ENCODE peak calls at places on chromosomes 16 and 17, in six cellular contexts. F is HepG2, D is H1, S is GM12892, K is GM12878, A is K562. T is an unnamed sample.

GRCh38 chr16:53864819-53865491 is 161.0 kb downstream of the FTO start:
- DNase-seq in F (peak; percentile 25), D (no peak), S (no peak), K (no peak), A (no peak), T (no peak)

GRCh38 chr17:58527306-58527705 is 12.9 kb upstream of the MTMR4 start:
- DNase-seq in F (no peak), D (no peak), S (no peak), K (no peak), A (no peak), T (no peak)

GRCh38 chr17:51351090-51351489 is 90.7 kb downstream of the UTP18 start:
- DNase-seq in F (no peak), D (no peak), S (no peak), K (no peak), A (no peak), T (no peak)

GRCh38 chr17:3659541-3660111 is 8.8 kb downstream of the TAX1BP3 start:
- DNase-seq in F (no peak), D (no peak), S (no peak), K (no peak), A (peak; percentile 35), T (no peak)

GRCh38 chr17:78798695-78799559 is 16.9 kb upstream of the CYTH1 start:
- DNase-seq in F (peak; percentile 50), D (no peak), S (no peak), K (no peak), A (no peak), T (no peak)

GRCh38 chr16:68284847-68285246 is 20.5 kb downstream of the SLC7A6 start:
- DNase-seq in F (no peak), D (no peak), S (no peak), K (peak; percentile 66), A (no peak), T (no peak)

GRCh38 chr16:53768593-53768992 is 64.6 kb downstream of the FTO start:
- DNase-seq in F (no peak), D (no peak), S (no peak), K (no peak), A (no peak), T (no peak)

GRCh38 chr16:7090628-7091115 is 242.0 kb upstream of the RBFOX1 start:
- DNase-seq in F (no peak), D (no peak), S (no peak), K (no peak), A (no peak), T (no peak)

GRCh38 chr16:4271176-4272113 is 1.4 kb downstream of the TFAP4 start:
- DNase-seq in F (peak; percentile 91), D (no peak), S (peak; percentile 90), K (peak; percentile 52), A (peak; percentile 87), T (peak; percentile 88)
- TF ChIP-seq POLR2A in F (peak; percentile 70), D (peak; percentile 88), S (peak; percentile 67), K (peak; percentile 76), A (peak; percentile 83), T (peak; percentile 50)

GRCh38 chr17:39722965-39723848 is 7.1 kb downstream of the MIEN1 start:
- DNase-seq in F (no peak), D (no peak), S (no peak), K (no peak), A (peak; percentile 96), T (no peak)
- TF ChIP-seq TAF1 in F (no peak), D (no peak), S (no peak), K (no peak), A (peak; percentile 64), T (no peak)

DNA sequence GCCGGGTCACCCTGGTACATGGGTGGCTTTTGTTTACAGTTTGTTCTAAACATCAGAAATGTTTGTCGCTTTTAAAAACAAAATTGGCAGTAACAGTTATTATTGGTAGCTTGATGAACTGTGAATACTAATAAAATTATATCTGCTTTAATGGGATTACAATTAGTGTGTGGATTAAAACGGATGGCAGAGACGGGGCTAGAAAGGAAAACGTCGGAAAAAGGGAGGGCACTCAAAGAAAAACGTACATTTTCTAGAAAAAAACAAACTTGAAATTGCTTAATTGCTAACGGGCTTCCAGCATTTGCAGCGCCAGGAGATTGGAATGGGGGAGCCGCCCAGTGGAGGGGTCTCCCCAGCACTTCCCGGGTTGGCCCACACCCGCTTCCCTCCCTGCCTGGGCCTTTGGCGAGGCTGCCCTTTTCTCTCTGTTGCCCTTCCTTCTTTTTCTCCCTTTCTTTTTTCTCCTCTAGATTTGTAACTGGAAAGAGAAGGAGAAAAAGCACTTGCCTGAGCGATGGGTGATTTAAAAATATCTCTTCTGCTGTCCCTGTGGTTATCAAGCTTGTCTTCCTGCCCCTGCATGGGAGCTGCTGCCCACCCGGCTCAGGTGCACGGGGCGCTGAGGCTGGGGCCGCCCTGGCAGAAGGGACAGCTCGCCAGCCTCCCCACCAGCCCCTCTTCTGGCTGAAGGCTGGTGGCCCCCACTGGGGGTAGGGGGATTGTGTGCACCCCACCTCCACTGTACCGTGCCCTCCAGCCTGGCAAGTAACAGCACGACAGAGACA is 5.9 kb downstream of the BAHCC1 start:
- DNase-seq in F (no peak), D (no peak), S (no peak), K (no peak), A (no peak), T (no peak)
- TF ChIP-seq POLR2AphosphoS5 in F (no peak), D (no peak), S (no peak), K (no peak), A (no peak), T (no peak)

DNA sequence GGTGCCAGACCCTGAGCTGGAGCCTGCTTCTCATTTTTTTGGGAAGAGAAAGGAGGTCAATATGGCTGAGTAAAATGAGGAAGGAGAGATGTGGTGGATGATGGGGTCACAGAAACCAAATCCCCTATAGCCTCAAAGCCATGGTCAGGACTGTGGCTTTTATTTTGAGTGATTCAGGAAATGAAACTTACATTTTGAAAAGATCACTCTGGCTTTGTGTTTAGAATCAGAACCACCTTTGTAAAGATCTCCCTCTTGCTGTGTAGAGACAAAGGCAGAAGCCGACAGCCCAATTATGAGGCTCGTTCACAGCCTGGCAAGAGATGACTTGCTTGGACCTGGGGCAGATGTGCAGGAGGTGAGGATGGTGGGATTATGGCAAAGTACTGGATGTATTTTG is 121.6 kb upstream of the ANKFN1 start:
- DNase-seq in F (no peak), D (no peak), S (no peak), K (no peak), A (no peak), T (no peak)
- TF ChIP-seq POLR2A in F (no peak), D (no peak), S (no peak), K (no peak), A (no peak), T (no peak)

GRCh38 chr17:37388266-37388665 is 12.5 kb downstream of the C17orf78 start:
- DNase-seq in F (no peak), D (no peak), S (no peak), K (no peak), A (no peak), T (no peak)

GRCh38 chr17:37389160-37389559 is 13.4 kb downstream of the C17orf78 start:
- DNase-seq in F (no peak), D (no peak), S (no peak), K (no peak), A (no peak), T (no peak)

GRCh38 chr17:37391146-37391545 is 15.4 kb downstream of the C17orf78 start:
- DNase-seq in F (no peak), D (no peak), S (no peak), K (no peak), A (no peak), T (no peak)

GRCh38 chr17:37393352-37393751 is 13.3 kb downstream of the ACACA start:
- DNase-seq in F (no peak), D (no peak), S (no peak), K (no peak), A (no peak), T (no peak)

GRCh38 chr17:37392024-37392590 is 14.5 kb downstream of the ACACA start:
- DNase-seq in F (no peak), D (no peak), S (peak; percentile 19), K (no peak), A (no peak), T (peak; percentile 27)
- TF ChIP-seq TAF1 in F (no peak), D (no peak), S (no peak), K (no peak), A (no peak), T (no peak)

GRCh38 chr17:46727572-46728348 is 90.7 kb downstream of the WNT3 start:
- DNase-seq in F (no peak), D (no peak), S (no peak), K (no peak), A (no peak), T (no peak)
- TF ChIP-seq POLR2AphosphoS5 in F (no peak), D (no peak), S (no peak), K (no peak), A (no peak), T (no peak)